ENCODE peak calls at places on chromosomes 11 and 22, in nine cellular contexts. Y is AG10803; D is neural crest cell; Q is nucleus accumbens; X is NCI-H774; Z is GM06990; M is mammary epithelial cell; L is activated CD4-positive, alpha-beta T cell treated with anti-CD3 and anti-CD28 coated beads for 24 hours; P is NCI-H1436. C is an unnamed sample.

GRCh38 chr11:93166194-93166593 is 31.6 kb downstream of the SLC36A4 start:
- DNase-seq in P (no peak), X (no peak), Y (no peak), Q (no peak), Z (no peak), D (no peak), M (no peak), L (no peak), C (no peak)

GRCh38 chr11:93199616-93200015 is 1.8 kb upstream of the SLC36A4 start:
- DNase-seq in X (no peak), Y (no peak), P (no peak), Z (no peak), M (no peak), L (no peak), D (no peak), Q (no peak), C (no peak)

GRCh38 chr22:45877651-45878050 is 99.3 kb downstream of the WNT7B start:
- DNase-seq in P (peak; percentile 65), L (no peak), X (no peak), Q (no peak), Z (no peak), Y (no peak), D (no peak), M (no peak), C (no peak)

GRCh38 chr11:96257972-96258951 is 84.7 kb downstream of the MAML2 start:
- DNase-seq in D (no peak), Q (no peak), Y (peak; percentile 76), M (no peak), X (no peak), P (no peak), L (no peak), Z (peak; percentile 40), C (peak; percentile 44)

GRCh38 chr22:46845281-46846153 is 83.1 kb downstream of the TBC1D22A start:
- DNase-seq in Y (peak; percentile 61), Q (no peak), Z (no peak), L (no peak), D (no peak), M (no peak), X (no peak), P (no peak), C (no peak)

GRCh38 chr11:111555255-111555654 is 14.7 kb downstream of the LAYN start:
- DNase-seq in Z (no peak), P (no peak), L (no peak), M (peak; percentile 95), Y (peak; percentile 76), Q (no peak), D (no peak), X (no peak), C (peak; percentile 82)

GRCh38 chr11:86152901-86153300 is 84.0 kb upstream of the PICALM start:
- DNase-seq in P (no peak), M (no peak), Q (no peak), D (no peak), Z (no peak), X (no peak), L (no peak), Y (no peak), C (no peak)

GRCh38 chr11:73140213-73141030 is 1.7 kb downstream of the FCHSD2 start:
- DNase-seq in Z (no peak), P (no peak), X (no peak), D (peak; percentile 29), L (no peak), Y (peak; percentile 29), Q (peak; percentile 61), M (peak; percentile 27), C (peak; percentile 42)

GRCh38 chr22:41021039-41021654 is 70.0 kb downstream of the RBX1 start:
- DNase-seq in L (no peak), Y (no peak), D (no peak), Q (no peak), Z (peak; percentile 12), M (no peak), P (no peak), X (no peak), C (no peak)

GRCh38 chr11:120513436-120514315 is 2.1 kb downstream of the GRIK4 start:
- DNase-seq in L (no peak), D (no peak), P (no peak), Q (no peak), Y (no peak), Z (no peak), X (no peak), M (no peak), C (no peak)

GRCh38 chr11:44305149-44305642 is 4.7 kb downstream of the ALX4 start:
- DNase-seq in Z (no peak), L (no peak), X (no peak), M (no peak), D (no peak), P (no peak), Q (no peak), Y (no peak), C (no peak)

GRCh38 chr22:43539572-43540533 is 128.0 kb downstream of the MPPED1 start:
- DNase-seq in M (no peak), D (no peak), Q (no peak), Y (no peak), P (no peak), L (no peak), Z (no peak), X (no peak), C (no peak)

GRCh38 chr22:29270475-29271271 is 2.6 kb downstream of the EWSR1 start:
- DNase-seq in Z (no peak), P (no peak), X (no peak), Q (no peak), Y (peak; percentile 27), L (no peak), M (peak; percentile 11), D (no peak), C (peak; percentile 50)

GRCh38 chr22:42949159-42949558 is 65.8 kb downstream of the PACSIN2 start:
- DNase-seq in L (no peak), X (no peak), M (peak; percentile 60), D (no peak), P (no peak), Y (peak; percentile 76), Z (no peak), Q (no peak), C (peak; percentile 78)

GRCh38 chr11:68946416-68947090 is 34.2 kb downstream of the MRGPRD start:
- DNase-seq in P (no peak), Z (no peak), M (peak; percentile 68), D (no peak), X (no peak), Q (no peak), L (no peak), Y (peak; percentile 94), C (peak; percentile 76)

C was measured in kidney tubule cell.